ENCODE peak calls at places on chromosomes 12 and 14, in five cellular contexts. F is SK-N-MC; I is CD4-positive, alpha-beta T cell; T is EL; V is heart right ventricle. D is an unnamed sample.
A peak's percentile ranks its signal among the peaks of the same experiment; 100 is the strongest.

GRCh38 chr14:70166530-70167203 is 22.1 kb downstream of the SLC8A3 start:
- DNase-seq in I (no peak), F (no peak), T (no peak), V (no peak), D (no peak)

GRCh38 chr12:106586803-106587684 is 4.2 kb downstream of the RFX4 start:
- DNase-seq in T (peak; percentile 11), V (no peak), F (no peak), I (no peak), D (peak; percentile 7)

GRCh38 chr12:32032205-32032810 is 73.1 kb downstream of the RESF1 start:
- DNase-seq in V (no peak), F (no peak), I (no peak), T (peak; percentile 19), D (peak; percentile 20)

GRCh38 chr14:23449314-23449713 is 13.9 kb upstream of the MYH7 start:
- DNase-seq in T (no peak), F (no peak), I (no peak), V (no peak), D (no peak)

GRCh38 chr12:76123301-76124212 is 39.1 kb upstream of the NAP1L1 start:
- DNase-seq in V (no peak), F (no peak), T (peak; percentile 70), I (no peak), D (peak; percentile 79)

GRCh38 chr12:15526033-15526432 is 203.7 kb downstream of the PTPRO start:
- DNase-seq in F (no peak), V (no peak), T (no peak), I (no peak), D (no peak)

GRCh38 chr14:75426332-75427125 is 1.3 kb upstream of the JDP2 start:
- DNase-seq in I (no peak), T (no peak), V (no peak), F (no peak), D (no peak)

GRCh38 chr12:66398931-66399625 is 96.8 kb downstream of the HELB start:
- DNase-seq in F (no peak), V (no peak), I (no peak), T (no peak), D (peak; percentile 12)

GRCh38 chr14:42110167-42110566 is 503.5 kb downstream of the LRFN5 start:
- DNase-seq in F (no peak), V (no peak), I (no peak), T (peak; percentile 5), D (peak; percentile 1)

GRCh38 chr12:104219361-104219892 is 3.8 kb downstream of the TXNRD1 start:
- DNase-seq in V (peak; percentile 9), F (peak; percentile 76), T (peak; percentile 98), I (no peak), D (peak; percentile 95)

GRCh38 chr12:114764516-114764915 is 80.5 kb upstream of the TBX3 start:
- DNase-seq in V (no peak), I (no peak), F (no peak), T (no peak), D (peak; percentile 72)

GRCh38 chr14:95518045-95518751 is 1.7 kb upstream of the SYNE3 start:
- DNase-seq in V (no peak), I (no peak), F (no peak), T (no peak), D (peak; percentile 55)

GRCh38 chr12:24470050-24470449 is 478.9 kb downstream of the BCAT1 start:
- DNase-seq in F (no peak), I (no peak), T (no peak), V (no peak), D (no peak)

GRCh38 chr14:43939836-43940235 is 567.2 kb downstream of the FSCB start:
- DNase-seq in T (no peak), V (no peak), F (no peak), I (no peak), D (no peak)

GRCh38 chr12:6956332-6956727 is 5.2 kb downstream of the PTPN6 start:
- DNase-seq in F (no peak), T (no peak), I (no peak), V (no peak), D (no peak)

GRCh38 chr12:47102845-47103666 is 23.3 kb upstream of the AMIGO2 start:
- DNase-seq in V (no peak), T (peak; percentile 84), I (no peak), F (no peak), D (no peak)

GRCh38 chr12:51048601-51049369 is 658 bp downstream of the LETMD1 start:
- DNase-seq in F (no peak), I (no peak), V (no peak), T (peak; percentile 9), D (peak; percentile 32)

GRCh38 chr12:1972260-1972659 is 32.0 kb downstream of the DCP1B start:
- DNase-seq in T (peak; percentile 43), I (no peak), F (no peak), V (no peak), D (no peak)

GRCh38 chr12:12714276-12715001 is 2.7 kb upstream of the CDKN1B start:
- DNase-seq in V (peak; percentile 34), T (peak; percentile 51), I (peak; percentile 52), F (no peak), D (peak; percentile 68)

GRCh38 chr12:94100990-94101901 is 47.1 kb upstream of the PLXNC1 start:
- DNase-seq in F (no peak), T (peak; percentile 74), V (peak; percentile 74), I (peak; percentile 72), D (peak; percentile 84)

GRCh38 chr12:30796508-30796780 is 41.7 kb upstream of the CAPRIN2 start:
- DNase-seq in I (no peak), F (no peak), T (peak; percentile 64), V (no peak), D (peak; percentile 53)

GRCh38 chr12:103852498-103852992 is 11.5 kb upstream of the NT5DC3 start:
- DNase-seq in V (no peak), T (no peak), I (no peak), F (no peak), D (peak; percentile 40)

GRCh38 chr12:132178801-132179401 is 34.6 kb downstream of the NOC4L start:
- DNase-seq in F (no peak), I (peak; percentile 37), V (no peak), T (no peak), D (no peak)

D was measured in dermis blood vessel endothelial cell.